ENCODE peak calls at places on chromosomes 4 and X, in six cellular contexts. M, L, B, Z, I and V are unnamed samples.

GRCh38 chr4:9875516-9875915 is 94.1 kb downstream of the DRD5 start:
- DNase-seq in M (no peak), L (no peak), B (no peak), Z (no peak), I (no peak), V (no peak)

GRCh38 chr4:145635630-145636029 is 16.4 kb downstream of the MMAA start:
- DNase-seq in M (no peak), L (no peak), B (no peak), Z (no peak), I (no peak), V (no peak)

GRCh38 chr4:24266951-24267577 is 317.3 kb downstream of the DHX15 start:
- DNase-seq in M (no peak), L (no peak), B (no peak), Z (no peak), I (peak), V (no peak)

GRCh38 chr4:6560416-6561172 is 14.4 kb upstream of the MAN2B2 start:
- DNase-seq in M (peak), L (no peak), B (no peak), Z (no peak), I (peak), V (no peak)

GRCh38 chr4:40264497-40264896 is 67.7 kb downstream of the RHOH start:
- DNase-seq in M (no peak), L (no peak), B (no peak), Z (no peak), I (peak), V (peak)

GRCh38 chr4:162015090-162015489 is 148.7 kb downstream of the FSTL5 start:
- DNase-seq in M (peak), L (no peak), B (no peak), Z (no peak), I (no peak), V (peak)

GRCh38 chr4:24174622-24175021 is 284.8 kb upstream of the PPARGC1A start:
- DNase-seq in M (no peak), L (peak), B (no peak), Z (no peak), I (peak), V (no peak)

GRCh38 chrX:8897259-8897658 is 96.1 kb upstream of the FAM9A start:
- DNase-seq in M (no peak), L (no peak), B (no peak), Z (no peak), I (peak), V (no peak)

GRCh38 chr4:7581477-7581876 is 146.7 kb upstream of the PSAPL1 start:
- DNase-seq in M (no peak), L (no peak), B (no peak), Z (no peak), I (no peak), V (no peak)

GRCh38 chr4:31084806-31085416 is 364.7 kb downstream of the PCDH7 start:
- DNase-seq in M (no peak), L (no peak), B (no peak), Z (no peak), I (no peak), V (no peak)

GRCh38 chrX:2875798-2876399 is 47.2 kb downstream of the GYG2 start:
- DNase-seq in M (no peak), L (no peak), B (no peak), Z (no peak), I (no peak), V (no peak)

GRCh38 chr4:155249036-155249566 is 40.7 kb downstream of the NPY2R start:
- DNase-seq in M (no peak), L (no peak), B (no peak), Z (no peak), I (no peak), V (no peak)

GRCh38 chr4:76293705-76294274 is 12.7 kb upstream of the STBD1 start:
- DNase-seq in M (no peak), L (peak), B (no peak), Z (no peak), I (no peak), V (no peak)

GRCh38 chr4:182448281-182449151 is 205.3 kb downstream of the TENM3 start:
- DNase-seq in M (peak), L (peak), B (peak), Z (peak), I (peak), V (peak)

GRCh38 chrX:115362334-115363095 is 73.0 kb downstream of the LUZP4 start:
- DNase-seq in M (no peak), L (no peak), B (no peak), Z (no peak), I (peak), V (no peak)

GRCh38 chr4:74540193-74540592 is 95.3 kb downstream of the AREG start:
- DNase-seq in M (no peak), L (peak), B (no peak), Z (no peak), I (peak), V (no peak)

GRCh38 chrX:150879855-150880807 is 18.3 kb downstream of the CD99L2 start:
- DNase-seq in M (no peak), L (no peak), B (no peak), Z (no peak), I (no peak), V (no peak)

GRCh38 chr4:155899891-155900290 is 3.6 kb upstream of the TDO2 start:
- DNase-seq in M (no peak), L (no peak), B (no peak), Z (no peak), I (no peak), V (no peak)

GRCh38 chr4:177393236-177393635 is 49.0 kb downstream of the AGA start:
- DNase-seq in M (no peak), L (no peak), B (no peak), Z (no peak), I (no peak), V (no peak)

GRCh38 chrX:41167888-41168287 is 82.6 kb downstream of the USP9X start:
- DNase-seq in M (no peak), L (no peak), B (no peak), Z (no peak), I (no peak), V (no peak)

GRCh38 chr4:80079255-80079923 is 6.4 kb upstream of the ANTXR2 start:
- DNase-seq in M (no peak), L (no peak), B (no peak), Z (no peak), I (no peak), V (no peak)

GRCh38 chr4:10529891-10530786 is 72.9 kb upstream of the ZNF518B start:
- DNase-seq in M (no peak), L (no peak), B (no peak), Z (no peak), I (peak), V (no peak)

GRCh38 chrX:24340501-24340900 is 19.9 kb upstream of the SUPT20HL1 start:
- DNase-seq in M (no peak), L (no peak), B (no peak), Z (no peak), I (no peak), V (no peak)

GRCh38 chr4:3009422-3009821 is 46.1 kb downstream of the GRK4 start:
- DNase-seq in M (no peak), L (no peak), B (no peak), Z (no peak), I (peak), V (no peak)

GRCh38 chr4:89158884-89159503 is 47.7 kb downstream of the TIGD2 start:
- DNase-seq in M (no peak), L (peak), B (peak), Z (no peak), I (peak), V (no peak)

GRCh38 chr4:187414716-187415115 is 580.9 kb upstream of the ZFP42 start:
- DNase-seq in M (no peak), L (no peak), B (no peak), Z (no peak), I (no peak), V (no peak)

GRCh38 chr4:183971938-183972490 is 66.9 kb downstream of the STOX2 start:
- DNase-seq in M (no peak), L (no peak), B (no peak), Z (no peak), I (no peak), V (no peak)

GRCh38 chr4:95170176-95170575 is 378.6 kb downstream of the UNC5C start:
- DNase-seq in M (no peak), L (no peak), B (no peak), Z (no peak), I (no peak), V (no peak)

GRCh38 chrX:108090474-108091265 is 672 bp downstream of the PSMD10 start:
- DNase-seq in M (no peak), L (peak), B (no peak), Z (no peak), I (peak), V (peak)